ENCODE peak calls at places on chromosomes 16 and 17, in four cellular contexts. U is left ventricle myocardium inferior, D is neural progenitor cell, J is ovary. I is an unnamed sample.

GRCh38 chr16:14553447-14553846 is 76.6 kb downstream of the PARN start:
- DNase-seq in J (no peak), U (no peak), D (no peak), I (no peak)

GRCh38 chr17:81566461-81567126 is 14.4 kb upstream of the FAAP100 start:
- DNase-seq in U (peak; percentile 61), D (no peak), J (peak; percentile 80), I (peak; percentile 71)

GRCh38 chr16:14306485-14307058 is 235.5 kb downstream of the MRTFB start:
- DNase-seq in J (no peak), U (no peak), D (no peak), I (no peak)

GRCh38 chr17:58232707-58233156 is 5.7 kb upstream of the LPO start:
- DNase-seq in D (no peak), U (no peak), J (no peak), I (no peak)

GRCh38 chr16:81632392-81633146 is 146.5 kb upstream of the PLCG2 start:
- DNase-seq in J (no peak), D (no peak), U (no peak), I (no peak)

GRCh38 chr16:15966420-15967222 is 17.2 kb downstream of the ABCC1 start:
- DNase-seq in U (no peak), D (no peak), J (no peak), I (no peak)

GRCh38 chr17:63154586-63155244 is 188.7 kb downstream of the TANC2 start:
- DNase-seq in D (no peak), J (no peak), U (no peak), I (no peak)

GRCh38 chr16:1495281-1496262 is 2.4 kb downstream of the TELO2 start:
- DNase-seq in J (no peak), U (no peak), D (no peak), I (peak; percentile 52)

GRCh38 chr17:48066192-48066591 is 18.0 kb downstream of the NFE2L1 start:
- DNase-seq in J (no peak), U (no peak), D (no peak), I (no peak)

GRCh38 chr17:43760254-43760852 is 1.8 kb upstream of the SOST start:
- DNase-seq in J (peak; percentile 91), D (peak; percentile 95), U (peak; percentile 92), I (peak; percentile 91)

GRCh38 chr16:30429418-30429677 is 482 bp downstream of the DCTPP1 start:
- DNase-seq in D (no peak), U (no peak), J (no peak), I (no peak)

GRCh38 chr17:17745476-17746455 is 64.5 kb downstream of the RAI1 start:
- DNase-seq in J (no peak), D (no peak), U (no peak), I (peak; percentile 54)

GRCh38 chr16:19645557-19645981 is 72.5 kb downstream of the KNOP1 start:
- DNase-seq in J (peak; percentile 49), D (no peak), U (peak; percentile 75), I (peak; percentile 65)

GRCh38 chr16:62041401-62041800 is 5.2 kb upstream of the CDH8 start:
- DNase-seq in J (no peak), D (peak; percentile 84), U (no peak), I (no peak)

GRCh38 chr17:9912146-9913099 is 7.4 kb upstream of the RCVRN start:
- DNase-seq in D (no peak), U (no peak), J (no peak), I (no peak)

GRCh38 chr17:80863626-80864025 is 128.0 kb upstream of the CHMP6 start:
- DNase-seq in J (no peak), D (no peak), U (no peak), I (no peak)

GRCh38 chr16:59305850-59306249 is 571.7 kb upstream of the GOT2 start:
- DNase-seq in D (no peak), U (no peak), J (no peak), I (no peak)

GRCh38 chr17:44110823-44111633 is 12.4 kb downstream of the HDAC5 start:
- DNase-seq in D (peak; percentile 70), J (peak; percentile 100), U (peak; percentile 99), I (peak; percentile 100)

GRCh38 chr16:86077243-86077940 is 178.4 kb downstream of the IRF8 start:
- DNase-seq in D (no peak), U (no peak), J (no peak), I (no peak)

GRCh38 chr16:58024673-58025350 is 742 bp upstream of the MMP15 start:
- DNase-seq in U (peak; percentile 45), D (peak; percentile 70), J (no peak), I (peak; percentile 82)
- H3K4me3 ChIP-seq in U (peak overlapping the region; percentile 84), D (peak overlapping the region; percentile 97), J (peak overlapping the region; percentile 56), I (peak overlapping the region; percentile 57)

GRCh38 chr17:79028496-79029326 is 4.7 kb downstream of the C1QTNF1 start:
- DNase-seq in D (no peak), J (peak; percentile 23), U (no peak), I (peak; percentile 57)
- H3K4me1 ChIP-seq in D (peaks cover 2% of the 10 kb centered on the region), J (peaks cover 29% of the 10 kb centered on the region), U (peaks cover 84% of the 10 kb centered on the region), I (peaks cover 17% of the 10 kb centered on the region)

DNA sequence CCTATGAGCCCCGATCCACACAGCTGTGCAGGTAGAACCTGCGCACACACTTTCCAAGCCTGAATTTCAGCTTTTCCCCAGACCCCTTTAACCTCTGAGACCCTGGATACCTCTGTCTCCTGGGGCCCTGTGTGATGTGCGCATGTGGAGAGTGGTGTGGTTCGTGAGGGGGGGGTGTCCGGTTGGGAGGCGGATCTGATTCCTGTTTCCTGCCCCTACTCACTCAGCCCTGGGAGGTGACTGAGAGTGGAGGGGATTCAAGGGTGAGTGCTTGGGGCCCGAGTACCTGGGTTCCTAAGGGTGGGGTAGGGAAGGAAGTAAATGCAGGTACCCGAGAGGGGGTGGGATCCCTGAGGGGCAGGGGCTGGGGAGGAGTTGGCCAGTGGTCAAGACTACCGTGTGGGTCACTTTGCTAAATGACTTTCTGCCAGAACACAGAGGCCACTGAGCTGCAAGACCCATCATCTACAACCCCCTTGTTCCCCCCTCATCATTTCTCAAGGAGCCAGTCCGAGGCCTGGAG is 621 bp downstream of the ARHGEF15 start:
- DNase-seq in D (no peak), J (no peak), U (peak; percentile 46), I (peak; percentile 59)
- H3K4me3 ChIP-seq in D (no peak overlapping the region), J (no peak overlapping the region), U (peak overlapping the region; percentile 68), I (peak overlapping the region; percentile 42)

GRCh38 chr17:4314179-4314578 is 50.4 kb upstream of the ANKFY1 start:
- DNase-seq in U (no peak), J (no peak), D (no peak), I (no peak)
- H3K4me1 ChIP-seq in U (peaks cover 91% of the 10 kb centered on the region), J (peaks cover 19% of the 10 kb centered on the region), D (no peaks in the 10 kb centered on the region), I (peaks cover 11% of the 10 kb centered on the region)

GRCh38 chr16:72197556-72197955 is 25.6 kb upstream of the PMFBP1 start:
- DNase-seq in D (no peak), J (no peak), U (no peak), I (no peak)
- H3K4me3 ChIP-seq in D (no peak overlapping the region), J (no peak overlapping the region), U (no peak overlapping the region), I (no peak overlapping the region)

GRCh38 chr16:68288252-68288650 is 22.5 kb downstream of the SLC7A6OS start:
- DNase-seq in D (no peak), J (no peak), U (no peak), I (no peak)
- H3K4me1 ChIP-seq in D (peaks cover 6% of the 10 kb centered on the region), J (no peaks in the 10 kb centered on the region), U (peaks cover 86% of the 10 kb centered on the region), I (peaks cover 40% of the 10 kb centered on the region)